ENCODE peak calls at places on chromosomes 16 and 17, in five cellular contexts. S is CD4-positive, alpha-beta memory T cell; G is Peyer's patch; I is ovary; W is cardiac muscle cell. D is an unnamed sample. For H3K4me1, the result is how much of the 10 kb centered on the place peaks cover.

GRCh38 chr16:17277981-17278381 is 192.8 kb downstream of the XYLT1 start:
- DNase-seq in G (peak), S (no peak), W (peak), I (peak), D (no peak)

GRCh38 chr16:78469787-78470186 is 370.3 kb downstream of the WWOX start:
- DNase-seq in S (no peak), W (no peak), I (no peak), G (no peak), D (no peak)

GRCh38 chr16:9380221-9380620 is 288.8 kb downstream of the HAPSTR1 start:
- DNase-seq in I (no peak), W (no peak), G (no peak), S (no peak), D (no peak)

GRCh38 chr16:8924214-8924613 is 39.5 kb downstream of the USP7 start:
- DNase-seq in G (peak), I (no peak), S (no peak), W (no peak), D (peak)

GRCh38 chr16:78655481-78656114 is 556.1 kb downstream of the WWOX start:
- DNase-seq in I (no peak), S (no peak), G (no peak), W (no peak), D (no peak)

GRCh38 chr17:79654350-79654959 is 43.6 kb upstream of the RBFOX3 start:
- DNase-seq in S (no peak), I (no peak), W (no peak), G (no peak), D (no peak)

GRCh38 chr17:19369846-19370492 is 7.4 kb upstream of the B9D1 start:
- DNase-seq in G (peak), S (peak), I (no peak), W (no peak), D (peak)

GRCh38 chr16:23140082-23140481 is 9.2 kb downstream of the USP31 start:
- DNase-seq in S (no peak), I (no peak), W (no peak), G (no peak), D (no peak)

GRCh38 chr17:74730491-74731346 is 6.3 kb upstream of the RAB37 start:
- DNase-seq in I (no peak), S (peak), G (peak), W (no peak), D (no peak)

GRCh38 chr16:13186813-13187212 is 285.4 kb downstream of the SHISA9 start:
- DNase-seq in I (no peak), S (no peak), G (no peak), W (no peak), D (no peak)

GRCh38 chr17:48055531-48056245 is 7.5 kb downstream of the NFE2L1 start:
- DNase-seq in S (no peak), I (no peak), W (peak), G (no peak), D (no peak)

GRCh38 chr16:87831421-87832136 is 37.7 kb downstream of the SLC7A5 start:
- DNase-seq in G (no peak), W (no peak), S (peak), I (no peak), D (no peak)

GRCh38 chr16:19583665-19584300 is 28.3 kb downstream of the VPS35L start:
- DNase-seq in G (peak), S (no peak), I (no peak), W (peak), D (no peak)

GRCh38 chr17:61124562-61124961 is 275.1 kb upstream of the TBX2 start:
- DNase-seq in S (no peak), I (no peak), W (no peak), G (no peak), D (no peak)

GRCh38 chr17:45043268-45043681 is 8.2 kb downstream of the DCAKD start:
- DNase-seq in S (no peak), W (no peak), I (no peak), G (no peak), D (peak)

GRCh38 chr16:4944333-4945281 is 7.7 kb upstream of the PPL start:
- DNase-seq in I (peak), G (peak), S (no peak), W (peak), D (peak)

GRCh38 chr16:87123356-87124001 is 193.7 kb downstream of the C16orf95 start:
- DNase-seq in W (no peak), G (no peak), I (no peak), S (no peak), D (no peak)

GRCh38 chr17:81429353-81429774 is 34.1 kb downstream of the BAHCC1 start:
- DNase-seq in S (no peak), W (peak), I (peak), G (peak), D (peak)

GRCh38 chr16:52436646-52437645 is 110.0 kb downstream of the TOX3 start:
- DNase-seq in W (no peak), G (no peak), I (no peak), S (no peak), D (no peak)

GRCh38 chr16:55323637-55324490 is at the start of gene IRX6:
- DNase-seq in I (no peak), W (peak), S (no peak), G (no peak), D (peak)

GRCh38 chr16:75267631-75268264 is 16.3 kb upstream of the BCAR1 start:
- DNase-seq in W (no peak), S (no peak), I (no peak), G (peak), D (peak)

GRCh38 chr17:77832180-77832560 is 126.3 kb upstream of the TNRC6C start:
- DNase-seq in I (no peak), W (no peak), S (no peak), G (no peak), D (peak)

GRCh38 chr17:82636626-82637598 is 11.3 kb downstream of the WDR45B start:
- DNase-seq in I (no peak), W (no peak), G (no peak), S (no peak), D (no peak)

GRCh38 chr17:47700471-47701449 is 6.8 kb downstream of the TBKBP1 start:
- DNase-seq in S (no peak), I (no peak), W (no peak), G (no peak), D (no peak)

GRCh38 chr17:45954914-45955313 is 44.1 kb upstream of the STH start:
- DNase-seq in I (no peak), W (no peak), S (no peak), G (no peak), D (no peak)

GRCh38 chr16:81497690-81498089 is 53.1 kb downstream of the CMIP start:
- DNase-seq in W (no peak), I (no peak), S (no peak), G (no peak), D (no peak)

GRCh38 chr16:47480410-47480809 is 19.3 kb downstream of the PHKB start:
- DNase-seq in W (no peak), G (no peak), I (no peak), S (no peak), D (no peak)

GRCh38 chr17:43699438-43699756 is 37.7 kb upstream of the MEOX1 start:
- DNase-seq in W (no peak), I (no peak), G (no peak), S (no peak), D (no peak)

GRCh38 chr16:66973716-66974115 is 12.7 kb downstream of the CES3 start:
- DNase-seq in I (no peak), S (no peak), G (no peak), W (no peak), D (no peak)

GRCh38 chr17:13346996-13347762 is 254.6 kb downstream of the HS3ST3A1 start:
- DNase-seq in S (no peak), W (peak), G (no peak), I (no peak), D (no peak)

GRCh38 chr16:11476676-11477075 is 110.0 kb downstream of the LITAF start:
- DNase-seq in W (no peak), S (no peak), G (no peak), I (no peak), D (no peak)

GRCh38 chr17:46038414-46038813 is 39.4 kb downstream of the STH start:
- DNase-seq in W (no peak), G (no peak), S (no peak), I (no peak), D (no peak)

GRCh38 chr17:3894927-3895343 is 2.1 kb upstream of the CAMKK1 start:
- DNase-seq in W (peak), S (peak), G (no peak), I (no peak), D (no peak)

GRCh38 chr16:10949424-10949970 is 5.1 kb downstream of the CLEC16A start:
- DNase-seq in S (peak), W (peak), I (no peak), G (peak), D (no peak)

GRCh38 chr17:48024149-48025039 is 13.2 kb downstream of the COPZ2 start:
- DNase-seq in G (peak), W (peak), S (peak), I (peak), D (peak)

GRCh38 chr17:2449486-2449885 is 48.6 kb upstream of the MNT start:
- DNase-seq in G (no peak), I (no peak), W (no peak), S (no peak), D (no peak)
- H3K27ac ChIP-seq in G (no peak), I (no peak), W (peak), S (no peak), D (no peak)

DNA sequence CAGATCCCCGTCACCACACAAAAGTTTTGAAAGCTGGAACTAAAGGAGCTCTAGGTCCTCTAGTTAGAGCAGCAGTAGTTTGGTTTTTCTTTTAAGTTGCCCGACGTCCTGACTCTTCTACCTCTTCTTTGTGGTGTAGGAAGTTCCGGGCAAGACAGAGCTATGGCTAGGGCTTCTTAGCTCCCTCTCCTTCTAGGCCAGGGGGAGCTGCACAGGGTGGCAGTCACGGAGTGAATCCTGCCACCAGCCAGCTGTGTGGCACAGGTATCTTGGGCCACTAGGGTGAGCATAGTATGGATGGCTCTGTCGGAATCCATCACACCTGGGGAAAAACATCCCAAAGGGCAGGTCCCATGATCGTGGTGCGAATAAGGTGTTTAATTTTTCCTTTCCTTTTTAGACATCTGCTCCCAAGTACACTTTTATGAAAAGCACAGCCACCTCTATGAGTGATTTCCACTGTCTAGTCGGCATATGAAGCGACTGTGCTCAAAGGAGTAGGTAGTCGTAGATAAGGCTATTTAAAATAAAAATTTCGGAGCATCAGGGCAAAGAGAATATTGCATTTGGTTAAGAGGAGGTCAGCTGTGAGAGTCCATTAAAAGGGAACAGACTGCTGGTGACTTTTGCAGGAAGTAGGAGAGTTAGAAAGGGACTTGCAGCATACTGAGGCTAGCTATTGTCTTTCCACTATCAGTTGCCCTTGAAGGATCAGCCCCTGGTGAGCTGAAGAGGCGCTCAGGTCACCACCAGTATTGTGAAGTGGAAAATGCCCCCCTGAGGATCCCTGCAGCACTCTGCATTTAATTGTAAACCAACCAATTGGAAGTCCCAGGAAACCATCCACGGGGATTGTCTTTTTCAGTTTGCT is 2.1 kb downstream of the PRKCA start:
- DNase-seq in I (no peak), W (peak), S (peak), G (peak), D (no peak)
- H3K4me3 ChIP-seq in I (peak), W (peak), S (peak), G (peak), D (peak)

GRCh38 chr17:72539981-72540897 is 419.4 kb downstream of the SOX9 start:
- DNase-seq in G (peak), S (no peak), I (peak), W (peak), D (peak)
- H3K4me1 ChIP-seq in G (under half), S (under half), I (under half), W (under half), D (under half)

GRCh38 chr17:36544049-36544319 is 735 bp upstream of the GGNBP2 start:
- DNase-seq in W (peak), I (no peak), G (peak), S (no peak), D (peak)
- H3K27ac ChIP-seq in W (peak), I (peak), G (peak), S (peak), D (peak)

GRCh38 chr17:42406602-42407288 is 16.3 kb downstream of the CAVIN1 start:
- DNase-seq in S (no peak), G (no peak), W (no peak), I (no peak), D (no peak)
- H3K4me3 ChIP-seq in S (no peak), G (no peak), W (no peak), I (no peak), D (peak)

DNA sequence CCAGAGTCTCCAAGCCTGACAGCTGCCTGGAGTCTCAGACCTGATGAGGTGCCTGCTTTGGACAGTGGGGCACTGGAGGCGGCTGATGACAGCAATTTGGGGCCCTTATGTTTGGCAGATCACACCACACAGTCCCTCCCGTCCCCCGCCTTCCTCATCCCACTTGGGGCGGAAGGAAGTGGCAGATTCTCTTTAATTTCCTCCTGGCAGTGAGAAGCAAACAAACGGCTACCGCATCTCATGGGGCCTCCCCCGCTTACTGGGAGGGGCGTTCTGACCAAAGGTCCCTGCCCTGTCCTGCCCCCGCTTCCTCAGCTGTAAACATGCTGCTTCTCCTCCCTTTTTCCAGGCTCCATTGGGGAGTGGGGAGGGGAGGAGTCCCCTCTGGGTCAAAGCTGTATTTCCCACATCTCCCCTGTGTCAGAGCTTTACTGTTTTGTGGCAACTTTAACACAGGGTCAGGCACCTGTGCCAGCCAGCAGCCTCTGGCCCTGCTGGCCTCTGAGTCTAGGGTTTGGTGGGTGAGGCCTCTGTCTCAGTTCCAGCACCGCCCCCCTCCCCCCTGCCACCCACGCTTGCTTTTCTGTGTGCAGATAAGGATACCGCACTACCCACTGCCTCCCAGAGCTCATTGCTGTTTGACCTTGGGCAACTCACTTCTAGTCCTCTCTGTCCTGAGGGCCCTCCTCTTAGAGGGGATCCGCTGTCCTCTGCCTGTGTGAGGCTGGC is 5.4 kb upstream of the NFATC3 start:
- DNase-seq in S (peak), I (peak), W (peak), G (peak), D (peak)
- H3K4me1 ChIP-seq in S (half or more), I (under half), W (under half), G (half or more), D (half or more)

DNA sequence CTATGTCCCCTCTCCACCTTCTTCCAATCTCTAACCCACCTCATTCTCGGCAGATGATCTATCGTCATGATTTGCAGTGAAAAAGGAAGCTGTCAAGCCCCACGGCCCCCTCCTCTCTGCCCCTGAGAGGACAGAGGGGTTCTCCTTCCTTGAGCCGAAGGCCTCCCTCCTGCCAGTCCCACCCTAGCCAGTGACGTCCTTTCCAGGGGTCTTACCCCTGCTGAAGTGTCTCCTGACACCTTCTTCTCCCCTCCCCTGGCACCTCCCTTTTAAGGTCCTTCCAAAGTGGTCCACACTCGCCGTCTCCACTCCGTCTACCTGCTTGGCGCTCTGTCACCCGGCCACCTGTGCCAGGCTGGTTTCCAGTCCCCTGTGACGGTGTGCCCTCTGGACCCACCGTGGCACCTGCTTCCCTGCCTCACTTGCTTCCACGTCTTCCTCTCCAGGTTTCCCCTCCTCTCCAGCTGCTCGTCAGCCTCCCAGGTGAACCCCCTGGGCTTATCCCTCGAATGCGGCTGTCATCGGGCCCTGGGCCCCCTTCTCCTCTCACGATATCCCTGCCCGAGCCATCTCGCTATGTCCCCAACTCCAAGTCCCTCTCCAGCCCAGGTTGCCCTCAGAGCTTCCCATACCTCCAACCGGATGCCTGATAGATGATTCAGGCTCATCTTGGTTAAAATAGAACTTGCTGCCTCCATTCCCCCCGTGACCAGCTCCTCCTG is 5.7 kb downstream of the CCDC102A start:
- DNase-seq in S (no peak), I (peak), W (no peak), G (no peak), D (no peak)
- H3K27ac ChIP-seq in S (peak), I (no peak), W (no peak), G (peak), D (peak)

GRCh38 chr17:76688165-76688622 is 22.6 kb downstream of the MXRA7 start:
- DNase-seq in W (no peak), S (no peak), I (peak), G (no peak), D (no peak)

GRCh38 chr17:76685366-76685765 is 25.4 kb downstream of the MXRA7 start:
- DNase-seq in W (no peak), I (peak), S (no peak), G (no peak), D (no peak)

GRCh38 chr17:76685846-76686245 is 24.9 kb downstream of the MXRA7 start:
- DNase-seq in W (no peak), G (no peak), S (no peak), I (peak), D (no peak)

GRCh38 chr17:76686538-76687277 is 24.1 kb downstream of the MXRA7 start:
- DNase-seq in I (peak), S (no peak), G (no peak), W (no peak), D (no peak)

GRCh38 chr17:76687278-76688164 is 23.2 kb downstream of the MXRA7 start:
- DNase-seq in G (no peak), W (no peak), S (no peak), I (peak), D (peak)
- H3K4me3 ChIP-seq in G (no peak), W (no peak), S (no peak), I (no peak), D (peak)

GRCh38 chr16:84816485-84816884 is 3.3 kb upstream of the CRISPLD2 start:
- DNase-seq in G (no peak), W (no peak), S (no peak), I (peak), D (no peak)
- H3K4me1 ChIP-seq in G (under half), W (under half), S (under half), I (under half), D (under half)

DNA sequence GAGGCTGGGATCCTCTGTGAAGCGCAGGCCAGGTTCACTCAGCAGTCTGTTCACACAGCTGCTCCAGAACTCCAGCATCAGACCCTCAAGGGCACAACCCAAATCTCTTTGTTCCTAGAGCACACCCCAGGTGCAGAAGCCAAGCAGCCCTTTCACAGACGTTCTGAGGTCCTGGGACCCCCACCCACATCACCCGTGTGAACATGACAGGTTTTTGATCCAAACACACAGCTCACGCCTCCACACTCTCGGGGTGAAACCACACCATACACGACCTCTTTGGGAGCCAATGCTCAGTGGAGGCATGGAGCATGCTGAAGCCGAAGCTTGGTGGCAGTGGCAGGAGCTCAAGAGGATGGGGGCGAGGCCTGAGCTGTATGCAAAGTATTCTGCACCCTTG is 97.4 kb downstream of the ZNF778 start:
- DNase-seq in S (no peak), G (no peak), I (no peak), W (no peak), D (no peak)
- H3K27ac ChIP-seq in S (peak), G (peak), I (no peak), W (no peak), D (peak)